ENCODE peak calls at places on chromosomes 13 and 19, in four cellular contexts. One of them, this sample, is unnamed.

GRCh38 chr19:8489591-8490394 is 12.6 kb downstream of the PRAM1 start:
- DNase-seq in substantia nigra: no peak
- DNase-seq in astrocyte: no peak
- DNase-seq in PC-9: no peak
- DNase-seq in this sample: peak; percentile 61

GRCh38 chr19:27776020-27776419 is 1436.9 kb downstream of the UQCRFS1 start:
- DNase-seq in substantia nigra: no peak
- DNase-seq in astrocyte: no peak
- DNase-seq in PC-9: no peak
- DNase-seq in this sample: no peak

GRCh38 chr19:18041054-18041453 is 33.1 kb downstream of the ARRDC2 start:
- DNase-seq in substantia nigra: no peak
- DNase-seq in astrocyte: no peak
- DNase-seq in PC-9: no peak
- DNase-seq in this sample: no peak

GRCh38 chr13:32840840-32841713 is 175.1 kb upstream of the KL start:
- DNase-seq in substantia nigra: no peak
- DNase-seq in astrocyte: no peak
- DNase-seq in PC-9: no peak
- DNase-seq in this sample: no peak

GRCh38 chr13:44317752-44318550 is 55.7 kb upstream of the SERP2 start:
- DNase-seq in substantia nigra: no peak
- DNase-seq in astrocyte: peak; percentile 88
- DNase-seq in PC-9: no peak
- DNase-seq in this sample: no peak

GRCh38 chr13:49739498-49740187 is 48.4 kb upstream of the EBPL start:
- DNase-seq in substantia nigra: no peak
- DNase-seq in astrocyte: no peak
- DNase-seq in PC-9: no peak
- DNase-seq in this sample: no peak

GRCh38 chr13:75798353-75799245 is 162.5 kb downstream of the LMO7 start:
- DNase-seq in substantia nigra: no peak
- DNase-seq in astrocyte: peak; percentile 69
- DNase-seq in PC-9: peak; percentile 46
- DNase-seq in this sample: peak; percentile 31

GRCh38 chr19:4115050-4115817 is 8.7 kb downstream of the MAP2K2 start:
- DNase-seq in substantia nigra: no peak
- DNase-seq in astrocyte: no peak
- DNase-seq in PC-9: no peak
- DNase-seq in this sample: no peak

GRCh38 chr19:709196-709964 is 645 bp downstream of the PALM start:
- DNase-seq in substantia nigra: no peak
- DNase-seq in astrocyte: no peak
- DNase-seq in PC-9: no peak
- DNase-seq in this sample: no peak

GRCh38 chr19:17944301-17944700 is 11.5 kb downstream of the CCDC124 start:
- DNase-seq in substantia nigra: no peak
- DNase-seq in astrocyte: peak; percentile 67
- DNase-seq in PC-9: no peak
- DNase-seq in this sample: peak; percentile 36

GRCh38 chr13:42041017-42041683 is 7.3 kb upstream of the DGKH start:
- DNase-seq in substantia nigra: no peak
- DNase-seq in astrocyte: peak; percentile 48
- DNase-seq in PC-9: no peak
- DNase-seq in this sample: no peak

GRCh38 chr13:76928456-76928855 is 19.9 kb upstream of the ACOD1 start:
- DNase-seq in substantia nigra: no peak
- DNase-seq in astrocyte: no peak
- DNase-seq in PC-9: no peak
- DNase-seq in this sample: no peak

GRCh38 chr19:38251564-38252051 is 4.6 kb downstream of the PPP1R14A start:
- DNase-seq in substantia nigra: no peak
- DNase-seq in astrocyte: no peak
- DNase-seq in PC-9: no peak
- DNase-seq in this sample: no peak

GRCh38 chr19:47161876-47162489 is 31.3 kb downstream of the SAE1 start:
- DNase-seq in substantia nigra: no peak
- DNase-seq in astrocyte: no peak
- DNase-seq in PC-9: no peak
- DNase-seq in this sample: no peak

GRCh38 chr13:110811751-110812110 is 98.2 kb downstream of the ING1 start:
- DNase-seq in substantia nigra: no peak
- DNase-seq in astrocyte: no peak
- DNase-seq in PC-9: no peak
- DNase-seq in this sample: no peak

GRCh38 chr13:47908200-47908902 is 92.7 kb downstream of the SUCLA2 start:
- DNase-seq in substantia nigra: no peak
- DNase-seq in astrocyte: peak; percentile 80
- DNase-seq in PC-9: peak; percentile 38
- DNase-seq in this sample: peak; percentile 53

GRCh38 chr13:25860265-25860664 is 191.6 kb downstream of the SHISA2 start:
- DNase-seq in substantia nigra: no peak
- DNase-seq in astrocyte: no peak
- DNase-seq in PC-9: no peak
- DNase-seq in this sample: no peak

GRCh38 chr19:1068111-1069001 is 1.4 kb downstream of the ARHGAP45 start:
- DNase-seq in substantia nigra: no peak
- DNase-seq in astrocyte: no peak
- DNase-seq in PC-9: no peak
- DNase-seq in this sample: no peak

GRCh38 chr13:73090116-73090811 is 31.5 kb downstream of the KLF5 start:
- DNase-seq in substantia nigra: no peak
- DNase-seq in astrocyte: peak; percentile 93
- DNase-seq in PC-9: peak; percentile 80
- DNase-seq in this sample: peak; percentile 81

GRCh38 chr13:90732049-90732448 is 615.4 kb upstream of the MIR17HG start:
- DNase-seq in substantia nigra: no peak
- DNase-seq in astrocyte: no peak
- DNase-seq in PC-9: no peak
- DNase-seq in this sample: no peak

GRCh38 chr13:104422668-104423067 is 1356.5 kb upstream of the SLC10A2 start:
- DNase-seq in substantia nigra: no peak
- DNase-seq in astrocyte: no peak
- DNase-seq in PC-9: no peak
- DNase-seq in this sample: no peak

GRCh38 chr19:43532962-43533545 is at the start of gene ZNF575:
- DNase-seq in substantia nigra: peak; percentile 82
- DNase-seq in astrocyte: peak; percentile 94
- DNase-seq in PC-9: peak; percentile 81
- DNase-seq in this sample: peak; percentile 53

GRCh38 chr19:43957891-43958290 is 6.9 kb downstream of the ZNF221 start:
- DNase-seq in substantia nigra: no peak
- DNase-seq in astrocyte: peak; percentile 70
- DNase-seq in PC-9: no peak
- DNase-seq in this sample: no peak

GRCh38 chr13:80070024-80070703 is 270.8 kb downstream of the SPRY2 start:
- DNase-seq in substantia nigra: no peak
- DNase-seq in astrocyte: no peak
- DNase-seq in PC-9: no peak
- DNase-seq in this sample: no peak

GRCh38 chr13:73618275-73618865 is 515.8 kb downstream of the KLF12 start:
- DNase-seq in substantia nigra: no peak
- DNase-seq in astrocyte: no peak
- DNase-seq in PC-9: no peak
- DNase-seq in this sample: no peak

GRCh38 chr13:109587689-109588088 is 198.7 kb downstream of the IRS2 start:
- DNase-seq in substantia nigra: no peak
- DNase-seq in astrocyte: no peak
- DNase-seq in PC-9: no peak
- DNase-seq in this sample: no peak

GRCh38 chr13:113802090-113802531 is 43.1 kb downstream of the TMEM255B start:
- DNase-seq in substantia nigra: no peak
- DNase-seq in astrocyte: peak; percentile 51
- DNase-seq in PC-9: no peak
- DNase-seq in this sample: no peak

GRCh38 chr19:2454962-2455409 is 1.8 kb downstream of the LMNB2 start:
- DNase-seq in substantia nigra: no peak
- DNase-seq in astrocyte: no peak
- DNase-seq in PC-9: no peak
- DNase-seq in this sample: no peak

DNA sequence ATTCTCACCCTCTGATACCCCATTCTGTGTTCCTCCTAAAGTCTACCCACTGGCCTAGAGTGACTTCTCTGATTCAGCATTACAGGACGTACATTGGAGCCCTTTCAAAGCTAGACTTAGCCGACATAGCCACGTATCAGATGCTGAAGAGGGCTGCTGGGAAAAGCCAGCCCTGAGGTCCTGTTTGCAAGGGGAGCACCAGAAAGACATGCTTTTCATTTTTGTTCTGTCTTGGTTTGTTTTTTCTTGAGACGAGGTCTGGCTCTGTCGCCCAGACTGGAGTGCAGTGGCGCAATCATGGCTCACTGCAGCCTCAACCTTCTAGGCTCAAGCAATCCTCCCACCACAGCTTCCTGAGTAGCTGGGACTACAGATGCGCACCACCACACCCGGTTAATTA is 6.3 kb upstream of the ZSWIM4 start:
- DNase-seq in substantia nigra: no peak
- DNase-seq in astrocyte: peak; percentile 91
- DNase-seq in PC-9: no peak
- DNase-seq in this sample: no peak
- H3K27ac ChIP-seq in substantia nigra: no peak overlapping the region
- H3K27ac ChIP-seq in astrocyte: peak overlapping the region; percentile 98
- H3K27ac ChIP-seq in PC-9: peak overlapping the region; percentile 24
- H3K27ac ChIP-seq in this sample: peak overlapping the region; percentile 92

DNA sequence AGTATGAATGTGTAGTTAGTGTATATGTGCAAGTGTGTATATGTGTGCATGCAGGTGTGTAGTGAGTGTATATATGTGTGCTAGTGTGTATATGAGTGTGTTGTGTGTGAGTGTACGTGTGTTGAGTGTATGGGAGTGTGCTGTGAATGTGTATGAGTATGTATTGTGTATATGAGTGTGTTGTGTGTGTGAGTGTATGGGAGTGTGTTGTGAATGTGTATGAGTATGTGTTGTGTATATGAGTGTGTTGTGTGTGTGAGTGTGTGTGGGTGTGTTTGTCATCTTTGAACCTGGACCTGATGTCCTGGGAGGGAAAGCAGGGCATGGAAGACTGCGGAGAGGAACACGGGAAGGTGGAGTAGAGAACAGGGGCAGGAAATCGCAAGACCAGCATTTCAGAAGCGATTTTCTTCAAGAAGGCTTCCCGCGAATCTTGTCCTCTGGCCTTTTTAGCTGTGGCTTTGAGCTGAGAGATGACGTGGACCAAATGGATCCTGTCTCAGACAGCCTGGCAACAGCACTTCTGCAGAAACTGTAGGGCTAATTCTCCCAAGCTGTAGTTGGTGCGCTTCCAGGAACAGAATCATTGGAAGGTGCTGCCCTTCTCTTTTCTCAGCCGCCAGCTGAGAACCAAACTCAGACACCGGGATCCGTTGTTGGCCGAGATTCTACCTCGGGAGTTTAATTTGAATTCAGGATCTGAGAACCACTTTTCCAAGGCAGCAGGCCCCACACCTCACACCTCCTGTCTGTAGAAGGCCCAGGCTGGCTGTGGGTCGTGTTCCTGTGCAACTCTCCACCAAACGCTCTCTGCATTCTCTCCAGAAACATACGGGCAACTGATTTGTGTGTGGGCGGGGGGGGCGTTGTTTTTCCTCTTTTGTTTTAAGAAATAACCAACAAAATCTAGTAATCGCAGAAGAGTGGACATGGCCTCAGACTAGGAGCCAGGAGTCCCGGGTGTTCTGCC is 94.7 kb upstream of the RAP2A start:
- DNase-seq in substantia nigra: peak; percentile 37
- DNase-seq in astrocyte: peak; percentile 82
- DNase-seq in PC-9: no peak
- DNase-seq in this sample: no peak
- H3K27ac ChIP-seq in substantia nigra: peak overlapping the region; percentile 76
- H3K27ac ChIP-seq in astrocyte: peak overlapping the region; percentile 40
- H3K27ac ChIP-seq in PC-9: no peak overlapping the region
- H3K27ac ChIP-seq in this sample: no peak overlapping the region

GRCh38 chr19:35024095-35024494 is 6.2 kb upstream of the SCN1B start:
- DNase-seq in substantia nigra: no peak
- DNase-seq in astrocyte: no peak
- DNase-seq in PC-9: no peak
- DNase-seq in this sample: no peak
- H3K27ac ChIP-seq in substantia nigra: no peak overlapping the region
- H3K27ac ChIP-seq in astrocyte: no peak overlapping the region
- H3K27ac ChIP-seq in PC-9: no peak overlapping the region
- H3K27ac ChIP-seq in this sample: no peak overlapping the region

DNA sequence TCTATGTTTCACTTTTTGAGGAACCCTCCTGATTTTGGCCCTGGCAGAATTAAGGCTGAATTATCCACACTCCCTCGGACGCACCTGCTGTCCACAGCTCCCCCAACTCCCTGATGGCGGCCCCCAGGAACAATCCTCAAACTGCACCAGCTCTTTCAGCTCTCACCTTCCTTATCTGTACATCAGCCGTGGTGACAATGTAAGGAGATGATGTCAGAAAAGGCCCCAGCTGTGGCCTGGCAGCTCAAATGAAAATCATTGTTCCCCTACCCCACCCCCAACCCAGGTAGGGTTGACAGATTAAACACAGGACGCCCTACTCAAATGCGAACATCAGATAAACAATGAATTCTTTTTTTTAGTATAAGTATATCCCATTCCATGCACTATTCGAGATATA is 35.0 kb upstream of the KLF2 start:
- DNase-seq in substantia nigra: no peak
- DNase-seq in astrocyte: no peak
- DNase-seq in PC-9: peak; percentile 52
- DNase-seq in this sample: no peak
- H3K27ac ChIP-seq in substantia nigra: no peak overlapping the region
- H3K27ac ChIP-seq in astrocyte: no peak overlapping the region
- H3K27ac ChIP-seq in PC-9: no peak overlapping the region
- H3K27ac ChIP-seq in this sample: no peak overlapping the region

GRCh38 chr13:98496239-98496668 is 80.7 kb downstream of the STK24 start:
- DNase-seq in substantia nigra: no peak
- DNase-seq in astrocyte: no peak
- DNase-seq in PC-9: no peak
- DNase-seq in this sample: no peak
- H3K27ac ChIP-seq in substantia nigra: no peak overlapping the region
- H3K27ac ChIP-seq in astrocyte: no peak overlapping the region
- H3K27ac ChIP-seq in PC-9: peak overlapping the region; percentile 30
- H3K27ac ChIP-seq in this sample: peak overlapping the region; percentile 24

DNA sequence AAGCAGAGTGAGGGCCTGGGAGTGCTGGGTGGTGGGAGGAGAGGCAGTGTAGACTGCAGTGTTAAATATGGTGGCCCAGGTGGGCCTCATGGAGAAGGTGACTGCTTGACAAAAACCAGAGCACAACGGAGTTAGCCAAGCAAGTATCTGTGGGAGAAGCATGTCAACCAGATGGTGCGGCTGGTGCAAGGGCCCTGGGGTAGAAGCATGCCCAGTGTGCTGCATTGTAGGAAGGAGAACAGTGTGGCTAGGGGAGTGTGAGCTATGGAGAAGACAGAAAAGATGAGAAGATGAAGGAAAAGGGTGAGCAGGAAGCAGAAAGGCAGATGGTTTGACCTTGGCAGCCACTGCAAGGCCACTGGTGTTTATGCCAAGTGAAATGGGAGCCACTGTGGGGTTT is 2.2 kb upstream of the VSTM2B start:
- DNase-seq in substantia nigra: no peak
- DNase-seq in astrocyte: no peak
- DNase-seq in PC-9: no peak
- DNase-seq in this sample: no peak
- H3K27ac ChIP-seq in substantia nigra: peak overlapping the region; percentile 94
- H3K27ac ChIP-seq in astrocyte: no peak overlapping the region
- H3K27ac ChIP-seq in PC-9: no peak overlapping the region
- H3K27ac ChIP-seq in this sample: no peak overlapping the region

This sample was measured in epithelial cell of prostate.